ENCODE peak calls at places on chromosome 16, in six cellular contexts. C, E, D, Z, K and I are unnamed samples.

GRCh38 chr16:12210925-12211869 is 234.7 kb downstream of the SNX29 start:
- DNase-seq in C (no peak), E (no peak), D (no peak), Z (no peak), K (no peak), I (no peak)

GRCh38 chr16:74738134-74738541 is 36.5 kb downstream of the FA2H start:
- DNase-seq in C (no peak), E (peak; percentile 19), D (no peak), Z (no peak), K (no peak), I (no peak)

GRCh38 chr16:4087990-4088577 is 28.2 kb downstream of the ADCY9 start:
- DNase-seq in C (no peak), E (no peak), D (no peak), Z (no peak), K (no peak), I (no peak)

GRCh38 chr16:11079657-11080187 is 135.4 kb downstream of the CLEC16A start:
- DNase-seq in C (no peak), E (peak; percentile 94), D (no peak), Z (no peak), K (no peak), I (peak; percentile 98)

GRCh38 chr16:75179208-75179607 is 27.8 kb downstream of the CTRB2 start:
- DNase-seq in C (no peak), E (no peak), D (no peak), Z (no peak), K (no peak), I (no peak)

GRCh38 chr16:5450435-5451104 is 353.0 kb upstream of the EEF2KMT start:
- DNase-seq in C (no peak), E (no peak), D (no peak), Z (no peak), K (no peak), I (no peak)

GRCh38 chr16:55502801-55503366 is 6.0 kb upstream of the LPCAT2 start:
- DNase-seq in C (peak; percentile 6), E (peak; percentile 40), D (no peak), Z (no peak), K (peak; percentile 91), I (peak; percentile 92)

GRCh38 chr16:86018487-86018886 is 119.5 kb downstream of the IRF8 start:
- DNase-seq in C (no peak), E (peak; percentile 34), D (no peak), Z (no peak), K (peak; percentile 69), I (peak; percentile 72)

GRCh38 chr16:85227262-85227923 is 115.1 kb upstream of the CIBAR2 start:
- DNase-seq in C (no peak), E (no peak), D (no peak), Z (no peak), K (no peak), I (no peak)

GRCh38 chr16:27198451-27199234 is 4.7 kb upstream of the KDM8 start:
- DNase-seq in C (no peak), E (no peak), D (no peak), Z (no peak), K (no peak), I (no peak)

GRCh38 chr16:59400830-59401229 is 666.7 kb upstream of the GOT2 start:
- DNase-seq in C (no peak), E (peak; percentile 3), D (no peak), Z (no peak), K (no peak), I (no peak)

GRCh38 chr16:88012360-88012759 is 61.1 kb downstream of the BANP start:
- DNase-seq in C (no peak), E (no peak), D (no peak), Z (no peak), K (peak; percentile 35), I (no peak)

GRCh38 chr16:20061132-20061531 is 12.6 kb downstream of the GPR139 start:
- DNase-seq in C (no peak), E (no peak), D (no peak), Z (no peak), K (no peak), I (no peak)

GRCh38 chr16:11325404-11326083 is 19.7 kb upstream of the RMI2 start:
- DNase-seq in C (no peak), E (no peak), D (no peak), Z (no peak), K (no peak), I (no peak)

GRCh38 chr16:77336637-77337036 is 98.2 kb downstream of the ADAMTS18 start:
- DNase-seq in C (no peak), E (peak; percentile 2), D (no peak), Z (no peak), K (no peak), I (peak; percentile 10)

GRCh38 chr16:85372627-85373372 is 240.3 kb upstream of the GSE1 start:
- DNase-seq in C (no peak), E (peak; percentile 95), D (no peak), Z (no peak), K (no peak), I (peak; percentile 60)

GRCh38 chr16:21162661-21163151 is 4.2 kb downstream of the LDAF1 start:
- DNase-seq in C (no peak), E (peak; percentile 25), D (no peak), Z (no peak), K (no peak), I (no peak)

GRCh38 chr16:60127196-60127595 is 1393.1 kb upstream of the GOT2 start:
- DNase-seq in C (no peak), E (no peak), D (no peak), Z (no peak), K (no peak), I (no peak)

DNA sequence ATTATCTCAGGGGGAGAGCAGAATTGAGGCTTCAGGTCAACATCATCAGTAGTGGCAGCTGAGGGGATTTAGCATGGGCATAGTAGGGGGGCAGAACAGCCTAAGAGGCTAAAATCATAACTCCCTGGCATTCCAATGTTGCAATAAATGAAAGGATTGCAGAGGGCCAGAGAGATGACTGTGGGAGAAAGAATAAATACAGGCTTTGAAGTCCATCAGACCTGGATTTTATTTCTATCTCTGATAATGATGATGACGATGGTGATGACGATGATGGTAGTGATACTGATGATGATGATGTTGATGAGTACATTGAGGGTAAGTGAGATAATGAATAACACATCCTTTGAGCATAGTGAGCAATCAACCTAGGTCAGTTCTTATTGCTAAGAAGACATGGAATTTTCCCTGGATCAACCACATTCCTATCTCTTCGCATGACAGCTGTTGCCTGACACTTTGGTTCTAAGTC is 107.4 kb upstream of the CDH11 start:
- DNase-seq in C (no peak), E (peak; percentile 65), D (no peak), Z (no peak), K (no peak), I (peak; percentile 25)
- H3K4me3 ChIP-seq in C (no peak overlapping the region), E (no peak overlapping the region), D (no peak overlapping the region), Z (no peak overlapping the region), K (no peak overlapping the region), I (no peak overlapping the region)

GRCh38 chr16:68446941-68447675 is 1.2 kb downstream of the SMPD3 start:
- DNase-seq in C (no peak), E (no peak), D (no peak), Z (no peak), K (no peak), I (no peak)

GRCh38 chr16:68447721-68448359 is 468 bp downstream of the SMPD3 start:
- DNase-seq in C (no peak), E (no peak), D (no peak), Z (peak; percentile 29), K (no peak), I (no peak)

GRCh38 chr16:68450741-68451140 is 2.4 kb upstream of the SMPD3 start:
- DNase-seq in C (no peak), E (peak; percentile 59), D (no peak), Z (no peak), K (no peak), I (no peak)

GRCh38 chr16:68445458-68445857 is 2.9 kb downstream of the SMPD3 start:
- DNase-seq in C (no peak), E (peak; percentile 63), D (no peak), Z (no peak), K (no peak), I (peak; percentile 63)

GRCh38 chr16:68448360-68448970 is at the start of gene SMPD3:
- DNase-seq in C (peak; percentile 98), E (peak; percentile 99), D (peak; percentile 98), Z (peak; percentile 98), K (peak; percentile 92), I (peak; percentile 100)
- H3K4me3 ChIP-seq in C (peak within 1 kb of the TSS; percentile 19), E (peak within 1 kb of the TSS; percentile 73), D (peak within 1 kb of the TSS; percentile 57), Z (peak within 1 kb of the TSS; percentile 46), K (peak within 1 kb of the TSS; percentile 75), I (peak within 1 kb of the TSS; percentile 62)

DNA sequence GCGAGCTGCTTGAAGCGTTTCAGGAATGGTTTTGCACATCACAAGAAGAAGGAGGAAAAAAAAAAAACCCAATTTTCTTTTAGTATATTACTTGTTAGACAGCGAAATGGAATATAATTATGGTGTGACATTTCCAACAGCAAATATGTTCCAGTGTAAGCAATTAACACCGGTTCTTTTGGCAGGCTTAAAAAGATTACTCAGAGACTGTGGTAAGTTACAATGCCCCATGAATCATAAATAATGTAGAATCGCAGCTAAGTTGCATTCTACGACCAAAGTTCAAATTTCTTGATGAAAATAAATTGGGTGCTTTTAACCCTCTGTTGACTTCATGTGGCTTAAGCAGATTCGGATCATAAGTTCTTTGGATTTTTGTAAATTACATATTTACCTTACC is 245.2 kb downstream of the XYLT1 start:
- DNase-seq in C (no peak), E (peak; percentile 77), D (no peak), Z (no peak), K (no peak), I (no peak)
- H3K4me3 ChIP-seq in C (no peak overlapping the region), E (no peak overlapping the region), D (no peak overlapping the region), Z (no peak overlapping the region), K (no peak overlapping the region), I (no peak overlapping the region)

DNA sequence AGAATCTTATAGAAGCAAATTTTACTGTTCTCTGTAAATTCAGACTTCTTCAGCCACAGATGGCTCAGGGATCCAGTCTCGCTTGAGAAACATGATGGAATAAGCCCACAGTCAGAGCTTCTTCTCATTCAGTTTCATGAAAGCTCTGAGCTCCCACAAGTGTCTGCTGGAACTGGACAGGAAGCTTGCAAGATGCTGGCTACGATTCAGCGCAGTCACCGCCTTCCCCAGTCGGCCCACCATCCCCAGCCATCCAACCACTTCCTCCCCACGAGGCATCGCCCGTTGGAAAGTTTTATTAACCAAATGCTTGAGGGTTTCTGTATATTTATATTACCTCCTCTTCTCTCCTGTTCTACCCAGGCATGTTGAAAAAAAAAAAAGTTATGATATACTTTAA is 171.7 kb downstream of the ZFHX3 start:
- DNase-seq in C (no peak), E (no peak), D (no peak), Z (no peak), K (no peak), I (peak; percentile 95)
- H3K4me3 ChIP-seq in C (no peak overlapping the region), E (no peak overlapping the region), D (no peak overlapping the region), Z (no peak overlapping the region), K (no peak overlapping the region), I (no peak overlapping the region)